ENCODE peak calls at places on chromosomes 7 and 10, in eight cellular contexts. V, T, D, Z, H, Y, G and C are unnamed samples.
A peak's percentile ranks its signal among the peaks of the same experiment; 100 is the strongest.

GRCh38 chr7:139619367-139619657 is 95.8 kb downstream of the CLEC2L start:
- DNase-seq in V (no peak), T (no peak), D (no peak), Z (no peak), H (peak; percentile 40), Y (no peak), G (peak; percentile 33), C (peak; percentile 33)

GRCh38 chr7:36910401-36910800 is 186.1 kb upstream of the AOAH start:
- DNase-seq in V (no peak), T (no peak), D (no peak), Z (no peak), H (no peak), Y (no peak), G (no peak), C (no peak)

GRCh38 chr7:137930616-137931015 is 71.3 kb downstream of the CREB3L2 start:
- DNase-seq in V (no peak), T (no peak), D (no peak), Z (no peak), H (peak; percentile 58), Y (no peak), G (peak; percentile 82), C (peak; percentile 67)

GRCh38 chr10:124642076-124642710 is 102.0 kb downstream of the FAM53B start:
- DNase-seq in V (peak; percentile 68), T (no peak), D (no peak), Z (no peak), H (no peak), Y (no peak), G (no peak), C (no peak)

GRCh38 chr7:112162161-112163020 is 43.8 kb downstream of the DOCK4 start:
- DNase-seq in V (peak; percentile 66), T (no peak), D (no peak), Z (no peak), H (no peak), Y (peak; percentile 71), G (peak; percentile 97), C (no peak)

GRCh38 chr7:91230100-91230499 is 34.1 kb upstream of the FZD1 start:
- DNase-seq in V (no peak), T (no peak), D (no peak), Z (no peak), H (no peak), Y (no peak), G (no peak), C (no peak)

GRCh38 chr7:135714534-135715009 is 13.4 kb downstream of the SLC13A4 start:
- DNase-seq in V (no peak), T (no peak), D (no peak), Z (no peak), H (no peak), Y (peak; percentile 34), G (peak; percentile 74), C (peak; percentile 39)

GRCh38 chr10:118036281-118036875 is 10.4 kb downstream of the RAB11FIP2 start:
- DNase-seq in V (no peak), T (no peak), D (no peak), Z (no peak), H (peak; percentile 61), Y (no peak), G (no peak), C (peak; percentile 23)

GRCh38 chr10:78432582-78432981 is 398.9 kb downstream of the RPS24 start:
- DNase-seq in V (no peak), T (no peak), D (no peak), Z (no peak), H (no peak), Y (no peak), G (no peak), C (no peak)

GRCh38 chr10:78755075-78755695 is 313.6 kb upstream of the ZMIZ1 start:
- DNase-seq in V (no peak), T (no peak), D (no peak), Z (no peak), H (no peak), Y (no peak), G (no peak), C (no peak)

GRCh38 chr10:79386637-79387465 is 39.6 kb downstream of the PPIF start:
- DNase-seq in V (no peak), T (no peak), D (no peak), Z (peak; percentile 43), H (no peak), Y (peak; percentile 11), G (no peak), C (no peak)

GRCh38 chr10:70537398-70538194 is 59.0 kb downstream of the PALD1 start:
- DNase-seq in V (no peak), T (peak; percentile 17), D (no peak), Z (no peak), H (no peak), Y (peak; percentile 88), G (no peak), C (no peak)

GRCh38 chr7:17941171-17941490 is 837 bp upstream of the SNX13 start:
- DNase-seq in V (peak; percentile 19), T (no peak), D (no peak), Z (no peak), H (no peak), Y (no peak), G (no peak), C (no peak)

GRCh38 chr10:75396861-75397570 is 4.5 kb downstream of the ZNF503 start:
- DNase-seq in V (no peak), T (no peak), D (no peak), Z (no peak), H (no peak), Y (peak; percentile 47), G (no peak), C (no peak)

GRCh38 chr10:3714957-3715356 is 70.1 kb downstream of the KLF6 start:
- DNase-seq in V (no peak), T (no peak), D (no peak), Z (no peak), H (no peak), Y (no peak), G (no peak), C (no peak)

GRCh38 chr7:7639421-7639820 is 1.1 kb upstream of the UMAD1 start:
- DNase-seq in V (no peak), T (no peak), D (no peak), Z (no peak), H (no peak), Y (no peak), G (no peak), C (no peak)

GRCh38 chr7:155258233-155258575 is 39.5 kb upstream of the INSIG1 start:
- DNase-seq in V (no peak), T (no peak), D (no peak), Z (no peak), H (peak; percentile 90), Y (no peak), G (peak; percentile 74), C (peak; percentile 84)

GRCh38 chr7:5797179-5797578 is 15.7 kb upstream of the RNF216 start:
- DNase-seq in V (no peak), T (no peak), D (no peak), Z (no peak), H (no peak), Y (no peak), G (no peak), C (no peak)

GRCh38 chr10:87544750-87545149 is 40.1 kb downstream of the MINPP1 start:
- DNase-seq in V (no peak), T (no peak), D (no peak), Z (no peak), H (no peak), Y (no peak), G (no peak), C (no peak)

GRCh38 chr10:118926903-118927302 is 102.6 kb upstream of the NANOS1 start:
- DNase-seq in V (no peak), T (no peak), D (no peak), Z (no peak), H (no peak), Y (no peak), G (no peak), C (no peak)

GRCh38 chr10:103799341-103799740 is 56.0 kb downstream of the SH3PXD2A start:
- DNase-seq in V (no peak), T (no peak), D (no peak), Z (no peak), H (no peak), Y (no peak), G (no peak), C (no peak)

GRCh38 chr10:70565556-70566514 is 36.7 kb downstream of the PRF1 start:
- DNase-seq in V (no peak), T (no peak), D (no peak), Z (no peak), H (no peak), Y (no peak), G (no peak), C (no peak)

GRCh38 chr10:17200035-17200884 is 1.2 kb downstream of the TRDMT1 start:
- DNase-seq in V (no peak), T (no peak), D (no peak), Z (no peak), H (no peak), Y (no peak), G (no peak), C (no peak)

GRCh38 chr7:1533569-1534329 is 3.2 kb downstream of the MAFK start:
- DNase-seq in V (no peak), T (peak; percentile 46), D (peak; percentile 28), Z (no peak), H (peak; percentile 59), Y (no peak), G (peak; percentile 97), C (peak; percentile 64)

GRCh38 chr7:140674356-140674800 is 1.6 kb downstream of the ADCK2 start:
- DNase-seq in V (no peak), T (no peak), D (no peak), Z (no peak), H (no peak), Y (no peak), G (no peak), C (no peak)

GRCh38 chr7:2480071-2480410 is 3.8 kb upstream of the GRIFIN start:
- DNase-seq in V (no peak), T (no peak), D (no peak), Z (no peak), H (no peak), Y (no peak), G (no peak), C (no peak)